ENCODE peak calls at places on chromosome X, in nine cellular contexts. Q, Y, C, O, M, P, R, U and J are unnamed samples.

GRCh38 chrX:45009371-45010000 is 136.5 kb downstream of the KDM6A start:
- DNase-seq in C (no peak), Q (no peak), U (no peak), M (no peak), P (no peak), R (no peak), O (no peak), Y (no peak), J (no peak)

GRCh38 chrX:129540068-129540653 is at the start of gene OCRL:
- DNase-seq in Q (peak), U (peak), Y (peak), P (peak), C (peak), M (peak), R (peak), O (peak), J (peak)

GRCh38 chrX:139691843-139692505 is 16.0 kb downstream of the MCF2 start:
- DNase-seq in M (peak), Q (no peak), O (no peak), P (no peak), Y (no peak), U (peak), R (peak), C (peak), J (no peak)

GRCh38 chrX:143500751-143501150 is 16.5 kb downstream of the SPANXN3 start:
- DNase-seq in P (no peak), Q (no peak), Y (no peak), C (no peak), U (no peak), R (no peak), M (no peak), O (no peak), J (no peak)

GRCh38 chrX:71671043-71671829 is 3.9 kb downstream of the LOC101059915 start:
- DNase-seq in Q (no peak), P (no peak), R (no peak), M (no peak), U (no peak), O (no peak), C (no peak), Y (no peak), J (no peak)

GRCh38 chrX:104419211-104419610 is 146.8 kb upstream of the IL1RAPL2 start:
- DNase-seq in R (peak), O (no peak), P (no peak), Q (no peak), U (no peak), C (no peak), M (no peak), Y (no peak), J (no peak)

GRCh38 chrX:120358687-120359086 is 3.2 kb upstream of the ATP1B4 start:
- DNase-seq in O (no peak), Q (no peak), M (no peak), Y (no peak), C (no peak), P (no peak), R (no peak), U (no peak), J (no peak)

GRCh38 chrX:155956649-155957048 is 40.8 kb upstream of the IL9R start:
- DNase-seq in Y (no peak), R (no peak), M (no peak), Q (no peak), O (no peak), P (peak), U (no peak), C (no peak), J (no peak)

GRCh38 chrX:153420851-153421599 is 9.8 kb downstream of the ZFP92 start:
- DNase-seq in M (no peak), R (no peak), O (no peak), P (no peak), Y (no peak), Q (no peak), U (no peak), C (no peak), J (no peak)

GRCh38 chrX:10615931-10616780 is 4.2 kb downstream of the MID1 start:
- DNase-seq in C (no peak), R (peak), M (no peak), P (peak), Y (peak), Q (no peak), U (no peak), O (no peak), J (no peak)

GRCh38 chrX:96538104-96538725 is 146.4 kb upstream of the DIAPH2 start:
- DNase-seq in P (peak), R (peak), U (no peak), Q (no peak), Y (no peak), C (no peak), O (no peak), M (no peak), J (no peak)

GRCh38 chrX:39749728-39750127 is 348.0 kb downstream of the BCOR start:
- DNase-seq in O (no peak), U (no peak), M (no peak), Q (no peak), P (no peak), R (no peak), C (no peak), Y (peak), J (no peak)

GRCh38 chrX:19373034-19373891 is 29.5 kb downstream of the PDHA1 start:
- DNase-seq in M (no peak), R (no peak), U (peak), Q (no peak), O (no peak), C (no peak), P (no peak), Y (peak), J (no peak)

GRCh38 chrX:130994671-130995070 is 63.5 kb upstream of the ARHGAP36 start:
- DNase-seq in C (peak), Y (no peak), U (no peak), M (peak), O (no peak), Q (no peak), P (no peak), R (peak), J (no peak)

GRCh38 chrX:129846686-129847085 is 3.0 kb upstream of the ZDHHC9 start:
- DNase-seq in R (no peak), P (no peak), C (no peak), O (no peak), U (no peak), M (no peak), Q (no peak), Y (no peak), J (no peak)

GRCh38 chrX:67892391-67892790 is 348.6 kb downstream of the AR start:
- DNase-seq in R (no peak), Y (peak), P (no peak), Q (no peak), C (no peak), M (no peak), U (no peak), O (no peak), J (no peak)

GRCh38 chrX:72609313-72609712 is 36.7 kb upstream of the HDAC8 start:
- DNase-seq in Y (no peak), R (peak), U (no peak), Q (no peak), P (no peak), O (no peak), C (no peak), M (no peak), J (no peak)

GRCh38 chrX:11366998-11367595 is 73.9 kb downstream of the AMELX start:
- DNase-seq in Y (no peak), P (no peak), Q (no peak), C (no peak), O (no peak), M (no peak), R (no peak), U (no peak), J (no peak)

GRCh38 chrX:13938766-13939530 is 90.7 kb downstream of the GEMIN8 start:
- DNase-seq in Q (no peak), Y (peak), U (no peak), P (no peak), R (no peak), M (no peak), C (no peak), O (no peak), J (no peak)

GRCh38 chrX:13177921-13178320 is 133.5 kb upstream of the FAM9C start:
- DNase-seq in Q (no peak), O (no peak), U (no peak), P (no peak), R (no peak), M (no peak), Y (no peak), C (no peak), J (no peak)

GRCh38 chrX:46208225-46208854 is 336.9 kb downstream of the ZNF674 start:
- DNase-seq in C (no peak), O (no peak), R (no peak), Y (no peak), Q (no peak), U (no peak), P (no peak), M (no peak), J (no peak)

GRCh38 chrX:120205816-120206753 is 44.5 kb upstream of the ZBTB33 start:
- DNase-seq in O (no peak), U (no peak), C (no peak), P (no peak), Y (no peak), Q (no peak), M (no peak), R (no peak), J (no peak)

GRCh38 chrX:106933538-106933961 is 13.3 kb downstream of the CLDN2 start:
- DNase-seq in C (no peak), P (peak), U (no peak), O (no peak), R (peak), M (no peak), Y (no peak), Q (no peak), J (no peak)

GRCh38 chrX:109954333-109954732 is 48.6 kb upstream of the TMEM164 start:
- DNase-seq in Y (no peak), O (no peak), P (no peak), U (no peak), Q (no peak), C (no peak), M (no peak), R (peak), J (no peak)

GRCh38 chrX:153969125-153969903 is 2.3 kb downstream of the HCFC1 start:
- DNase-seq in O (no peak), C (no peak), M (no peak), Q (no peak), R (peak), Y (no peak), P (no peak), U (no peak), J (no peak)

GRCh38 chrX:51002160-51002632 is 91.7 kb downstream of the BMP15 start:
- DNase-seq in Y (no peak), P (no peak), R (no peak), C (no peak), U (no peak), M (no peak), Q (no peak), O (no peak), J (no peak)

GRCh38 chrX:21374163-21374993 is at the start of gene CNKSR2:
- DNase-seq in R (peak), C (peak), P (peak), Q (peak), M (peak), U (peak), O (no peak), Y (peak), J (peak)

GRCh38 chrX:107823042-107823441 is 2.6 kb upstream of the MID2 start:
- DNase-seq in Q (no peak), C (no peak), R (no peak), U (no peak), Y (no peak), M (no peak), O (no peak), P (no peak), J (no peak)

GRCh38 chrX:150842198-150842553 is 56.3 kb downstream of the CD99L2 start:
- DNase-seq in M (no peak), Y (peak), Q (no peak), R (no peak), P (no peak), O (no peak), C (no peak), U (no peak), J (no peak)

GRCh38 chrX:82087699-82088098 is 885.8 kb downstream of the SH3BGRL start:
- DNase-seq in O (no peak), C (no peak), M (no peak), U (no peak), R (no peak), Y (no peak), Q (no peak), P (peak), J (no peak)

DNA sequence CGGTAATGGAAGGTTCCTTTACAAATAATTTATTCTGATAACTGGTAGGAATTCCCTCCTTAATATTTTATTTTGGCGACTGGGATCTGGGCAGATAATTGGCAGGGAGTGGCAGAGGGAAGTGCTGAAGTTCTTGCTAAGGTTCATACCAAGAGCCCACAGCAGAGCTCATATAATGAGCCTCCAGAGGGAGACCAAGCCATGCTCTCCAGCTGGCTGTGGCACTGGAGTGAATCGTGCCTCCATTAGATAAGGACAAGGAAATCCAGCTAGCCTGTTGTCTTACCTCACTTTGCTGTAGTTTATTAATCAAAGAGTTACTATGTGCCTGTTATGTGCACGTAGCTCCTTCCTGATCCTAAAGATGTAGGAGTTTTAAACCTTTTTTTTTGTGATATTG is 1.3 kb downstream of the ASB12 start:
- DNase-seq in Y (no peak), R (no peak), U (no peak), C (no peak), M (no peak), O (no peak), P (no peak), Q (no peak), J (no peak)
- TF ChIP-seq CTCF in Y (no peak), R (no peak), U (no peak), C (no peak), M (no peak), O (peak), P (no peak), Q (no peak), J (no peak)

DNA sequence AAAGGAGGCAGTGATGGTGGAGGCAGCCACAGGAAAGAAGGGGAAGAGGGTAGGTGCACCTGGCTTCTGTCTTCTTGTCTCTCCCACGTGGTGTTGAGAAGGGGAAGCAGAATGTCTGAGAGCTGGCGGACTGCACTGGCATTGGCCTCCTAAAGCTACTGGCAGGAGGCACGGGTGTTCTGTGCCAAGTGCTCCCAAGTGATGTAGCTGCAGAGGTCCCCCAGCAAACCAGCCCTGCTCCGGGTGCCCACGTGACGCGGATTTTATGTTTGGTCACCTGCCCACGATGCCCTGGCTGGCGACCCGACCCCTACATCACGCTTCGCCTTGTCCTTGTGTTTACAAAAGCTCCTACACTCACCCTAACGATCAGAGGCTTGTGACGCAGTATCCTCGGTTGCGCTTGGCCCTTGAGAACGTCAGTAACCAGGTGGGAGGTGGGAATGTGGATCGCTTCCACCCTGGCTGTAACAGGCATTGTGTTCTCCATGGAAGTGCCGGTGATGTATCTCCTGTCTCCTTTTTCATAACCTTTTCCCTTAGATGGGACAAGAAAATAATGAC is 28.4 kb upstream of the XG start:
- DNase-seq in P (no peak), C (no peak), R (no peak), Y (no peak), M (no peak), U (peak), O (no peak), Q (no peak), J (no peak)
- TF ChIP-seq CTCF in P (no peak), C (no peak), R (no peak), Y (no peak), M (no peak), U (no peak), O (no peak), Q (no peak), J (no peak)

GRCh38 chrX:147550217-147550616 is 361.5 kb upstream of the FMR1 start:
- DNase-seq in Q (no peak), O (no peak), P (no peak), C (peak), U (no peak), M (no peak), Y (no peak), R (no peak), J (no peak)
- TF ChIP-seq CTCF in Q (no peak), O (peak), P (no peak), C (peak), U (no peak), M (peak), Y (no peak), R (no peak), J (peak)

DNA sequence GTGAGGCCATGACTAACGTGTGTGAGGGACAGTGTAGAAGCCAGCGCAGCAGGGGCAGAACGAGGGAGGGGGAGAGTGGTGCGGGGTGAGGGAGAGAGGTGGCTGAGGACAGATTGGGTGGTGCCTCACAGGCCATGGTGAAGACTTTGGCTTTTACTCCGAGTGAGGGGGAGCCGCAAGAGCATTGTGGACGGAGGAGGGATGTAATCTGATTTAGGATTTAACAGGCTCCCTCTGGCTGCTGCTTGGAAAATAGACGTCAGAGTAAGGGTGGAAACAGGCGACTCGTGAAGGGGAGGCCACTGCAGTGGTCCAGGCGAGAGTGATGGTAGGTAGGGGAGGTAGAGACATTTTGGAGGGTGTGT is 13.0 kb downstream of the PPP1R3F start:
- DNase-seq in R (peak), P (peak), U (no peak), C (no peak), Q (no peak), O (no peak), M (no peak), Y (no peak), J (no peak)
- TF ChIP-seq CTCF in R (peak), P (peak), U (no peak), C (no peak), Q (no peak), O (peak), M (no peak), Y (no peak), J (peak)